ENCODE peak calls at places on chromosome 10, in eight cellular contexts. S is fibroblast of lung; T is AG04450; Z is breast epithelium; C is CD8-positive, alpha-beta T cell; W is IMR-90; N is tibial artery; U is heart left ventricle. R is an unnamed sample.
A peak's percentile ranks its signal among the peaks of the same experiment; 100 is the strongest.

GRCh38 chr10:99339077-99339476 is 9.9 kb downstream of the CNNM1 start:
- DNase-seq in T (no peak), N (no peak), U (no peak), Z (no peak), S (no peak), C (no peak), W (peak; percentile 28), R (no peak)

GRCh38 chr10:34885901-34886300 is 70.8 kb upstream of the PARD3 start:
- DNase-seq in N (no peak), W (no peak), C (no peak), S (no peak), U (no peak), Z (no peak), T (no peak), R (no peak)

GRCh38 chr10:130929422-130930325 is 381.8 kb downstream of the TCERG1L start:
- DNase-seq in Z (no peak), W (no peak), U (no peak), C (no peak), S (no peak), N (no peak), T (no peak), R (no peak)

GRCh38 chr10:130438861-130439260 is 302.7 kb downstream of the GLRX3 start:
- DNase-seq in W (no peak), U (no peak), T (no peak), C (no peak), Z (no peak), N (no peak), S (no peak), R (no peak)

GRCh38 chr10:70034252-70034651 is 18.4 kb upstream of the MACROH2A2 start:
- DNase-seq in C (no peak), U (no peak), N (no peak), W (no peak), Z (no peak), T (no peak), S (no peak), R (peak; percentile 58)

GRCh38 chr10:82150123-82150900 is 275.3 kb downstream of the NRG3 start:
- DNase-seq in U (no peak), Z (no peak), C (no peak), S (no peak), T (no peak), W (no peak), N (no peak), R (no peak)

GRCh38 chr10:77746313-77746712 is 108.7 kb upstream of the KCNMA1 start:
- DNase-seq in T (no peak), N (no peak), W (peak; percentile 63), C (no peak), Z (no peak), U (no peak), S (peak; percentile 72), R (peak; percentile 53)

GRCh38 chr10:103661951-103662405 is 168.5 kb downstream of the NEURL1 start:
- DNase-seq in C (no peak), Z (no peak), U (no peak), W (no peak), N (no peak), S (no peak), T (no peak), R (no peak)

GRCh38 chr10:14571866-14572507 is 202.7 kb downstream of the FAM107B start:
- DNase-seq in T (no peak), S (peak; percentile 55), N (peak; percentile 64), U (no peak), W (peak; percentile 59), C (peak; percentile 82), Z (peak; percentile 66), R (no peak)

GRCh38 chr10:128729910-128730420 is 603.7 kb upstream of the MKI67 start:
- DNase-seq in U (no peak), S (no peak), Z (no peak), T (no peak), C (no peak), W (no peak), N (no peak), R (no peak)

GRCh38 chr10:8331387-8331786 is 276.9 kb downstream of the GATA3 start:
- DNase-seq in S (no peak), C (peak; percentile 50), U (no peak), T (no peak), W (no peak), Z (no peak), N (no peak), R (no peak)

GRCh38 chr10:76975131-76975530 is 662.5 kb downstream of the KCNMA1 start:
- DNase-seq in W (no peak), U (no peak), N (no peak), T (no peak), C (no peak), S (no peak), Z (no peak), R (no peak)

GRCh38 chr10:95097805-95098204 is 28.5 kb upstream of the CYP2C8 start:
- DNase-seq in T (no peak), N (no peak), C (no peak), S (no peak), Z (no peak), U (no peak), W (no peak), R (no peak)

GRCh38 chr10:68957284-68957615 is 1.3 kb downstream of the DDX21 start:
- DNase-seq in Z (no peak), C (no peak), S (no peak), T (no peak), N (no peak), U (no peak), W (no peak), R (no peak)

GRCh38 chr10:70109064-70109729 is 23.4 kb downstream of the AIFM2 start:
- DNase-seq in U (no peak), Z (no peak), W (no peak), C (no peak), S (no peak), N (no peak), T (no peak), R (no peak)

GRCh38 chr10:85646312-85646711 is 720.3 kb downstream of the GRID1 start:
- DNase-seq in C (no peak), W (no peak), N (no peak), U (no peak), Z (no peak), S (no peak), T (no peak), R (no peak)

GRCh38 chr10:72075184-72076115 is 12.9 kb downstream of the SPOCK2 start:
- DNase-seq in W (no peak), U (peak; percentile 50), N (no peak), S (no peak), C (no peak), T (no peak), Z (no peak), R (no peak)

GRCh38 chr10:58775960-58776574 is 263.4 kb downstream of the BICC1 start:
- DNase-seq in U (no peak), W (peak; percentile 86), S (peak; percentile 62), Z (no peak), C (no peak), T (peak; percentile 33), N (peak; percentile 41), R (no peak)

GRCh38 chr10:113569576-113569975 is 16.7 kb downstream of the HABP2 start:
- DNase-seq in T (no peak), W (no peak), U (no peak), S (no peak), Z (no peak), C (no peak), N (no peak), R (no peak)

GRCh38 chr10:71316081-71316785 is 2.8 kb upstream of the SLC29A3 start:
- DNase-seq in C (no peak), Z (no peak), T (no peak), N (no peak), S (no peak), U (no peak), W (peak; percentile 4), R (no peak)

GRCh38 chr10:80157561-80157960 is 25.0 kb downstream of the PLAC9 start:
- DNase-seq in T (no peak), C (no peak), W (no peak), S (no peak), N (no peak), Z (no peak), U (no peak), R (no peak)

GRCh38 chr10:125212150-125212809 is 51.9 kb upstream of the CTBP2 start:
- DNase-seq in Z (no peak), T (no peak), S (no peak), C (no peak), U (no peak), N (no peak), W (no peak), R (no peak)

GRCh38 chr10:125206618-125207017 is 46.3 kb upstream of the CTBP2 start:
- DNase-seq in U (no peak), Z (no peak), C (no peak), N (no peak), S (peak; percentile 19), W (peak; percentile 70), T (no peak), R (no peak)

GRCh38 chr10:125205431-125205830 is 45.1 kb upstream of the CTBP2 start:
- DNase-seq in S (no peak), N (no peak), C (no peak), Z (no peak), U (no peak), T (no peak), W (no peak), R (no peak)

GRCh38 chr10:125209591-125210373 is 49.4 kb upstream of the CTBP2 start:
- DNase-seq in W (peak; percentile 30), Z (no peak), N (no peak), U (no peak), C (no peak), S (peak; percentile 31), T (no peak), R (peak; percentile 46)

GRCh38 chr10:125208854-125209545 is 48.6 kb upstream of the CTBP2 start:
- DNase-seq in N (no peak), T (no peak), W (no peak), U (no peak), Z (peak; percentile 26), C (no peak), S (no peak), R (no peak)
- H3K4me3 ChIP-seq in N (no peak overlapping the region), T (no peak overlapping the region), W (no peak overlapping the region), U (no peak overlapping the region), Z (no peak overlapping the region), C (no peak overlapping the region), S (no peak overlapping the region), R (no peak overlapping the region)

GRCh38 chr10:102283488-102283887 is 38.2 kb downstream of the GBF1 start:
- DNase-seq in U (no peak), N (no peak), Z (no peak), W (no peak), T (no peak), C (no peak), S (no peak), R (no peak)
- H3K27ac ChIP-seq in U (no peak overlapping the region), N (no peak overlapping the region), Z (no peak overlapping the region), W (no peak overlapping the region), T (no peak overlapping the region), C (no peak overlapping the region), S (no peak overlapping the region), R (no peak overlapping the region)

GRCh38 chr10:100948916-100949315 is 20.4 kb upstream of the SEMA4G start:
- DNase-seq in U (no peak), Z (no peak), T (no peak), C (no peak), S (no peak), N (no peak), W (no peak), R (no peak)
- TF ChIP-seq CTCF in U (no peak), Z (no peak), T (no peak), C (no peak), S (no peak), N (no peak), W (no peak), R (no peak)

DNA sequence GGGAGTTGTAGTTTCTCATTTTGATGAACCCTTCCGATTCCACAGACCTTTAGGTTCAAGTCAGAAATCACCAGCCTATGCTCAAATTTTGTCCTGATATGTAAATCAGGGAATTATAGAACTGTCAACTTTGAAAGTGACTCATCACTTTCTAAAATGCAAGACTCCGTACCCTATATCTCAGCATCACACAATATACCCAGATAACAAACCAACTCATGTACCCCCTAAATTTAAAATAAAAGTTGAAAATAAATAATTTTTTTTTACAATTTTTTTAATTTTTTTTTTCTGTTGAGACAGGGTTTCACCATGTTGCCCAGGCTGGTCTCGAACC is 393 bp upstream of the ARHGAP19 start:
- DNase-seq in U (no peak), C (no peak), N (no peak), W (no peak), Z (no peak), S (no peak), T (no peak), R (no peak)
- H3K4me3 ChIP-seq in U (no peak overlapping the region), C (no peak overlapping the region), N (no peak overlapping the region), W (no peak overlapping the region), Z (no peak overlapping the region), S (peak overlapping the region; percentile 10), T (no peak overlapping the region), R (peak overlapping the region; percentile 100)

R was measured in dorsolateral prefrontal cortex.